ENCODE peak calls at places on chromosomes 4 and X, in six cellular contexts. Z, T, B, D, V and R are unnamed samples.

GRCh38 chr4:111399523-111400135 is 745.6 kb upstream of the FAM241A start:
- DNase-seq in Z (no peak), T (no peak), B (peak; percentile 13), D (no peak), V (no peak), R (no peak)

GRCh38 chr4:169810325-169811323 is 52.9 kb upstream of the HPF1 start:
- DNase-seq in Z (peak; percentile 13), T (peak; percentile 66), B (peak; percentile 82), D (peak; percentile 74), V (no peak), R (no peak)

GRCh38 chrX:34654939-34655338 is 2.1 kb downstream of the TMEM47 start:
- DNase-seq in Z (peak; percentile 27), T (no peak), B (no peak), D (no peak), V (no peak), R (no peak)

GRCh38 chr4:85474818-85475630 is at the start of gene ARHGAP24:
- DNase-seq in Z (peak; percentile 96), T (peak; percentile 76), B (peak; percentile 91), D (peak; percentile 88), V (no peak), R (no peak)

GRCh38 chrX:133177202-133177601 is 41.0 kb downstream of the TFDP3 start:
- DNase-seq in Z (no peak), T (no peak), B (no peak), D (no peak), V (no peak), R (no peak)

GRCh38 chrX:109936598-109936997 is 66.3 kb upstream of the TMEM164 start:
- DNase-seq in Z (no peak), T (no peak), B (peak; percentile 3), D (no peak), V (no peak), R (no peak)

GRCh38 chr4:80134936-80135701 is 62.1 kb upstream of the ANTXR2 start:
- DNase-seq in Z (no peak), T (no peak), B (peak; percentile 56), D (no peak), V (no peak), R (no peak)

GRCh38 chrX:151633157-151633556 is 62.1 kb upstream of the PRRG3 start:
- DNase-seq in Z (no peak), T (no peak), B (no peak), D (no peak), V (no peak), R (no peak)

GRCh38 chr4:92234393-92235176 is 69.2 kb upstream of the GRID2 start:
- DNase-seq in Z (no peak), T (peak; percentile 43), B (peak; percentile 92), D (no peak), V (no peak), R (no peak)

GRCh38 chr4:20395160-20395773 is 143.6 kb downstream of the SLIT2 start:
- DNase-seq in Z (peak; percentile 46), T (peak; percentile 26), B (peak; percentile 59), D (peak; percentile 46), V (no peak), R (no peak)